ENCODE peak calls at places on chromosomes 7 and 10, in seven cellular contexts. Q is fibroblast of lung; L is CD8-positive, alpha-beta memory T cell; W is T-cell; A is C1 segment of cervical spinal cord; P is hepatocyte; C is breast epithelium. Z is an unnamed sample.

GRCh38 chr7:130768854-130769253 is 34.8 kb upstream of the KLF14 start:
- DNase-seq in W (no peak), L (no peak), C (no peak), P (no peak), A (no peak), Q (no peak), Z (no peak)

GRCh38 chr7:71976670-71977069 is 435.5 kb downstream of the CALN1 start:
- DNase-seq in L (no peak), C (no peak), A (no peak), Q (no peak), W (no peak), P (no peak), Z (no peak)

GRCh38 chr10:73900068-73900467 is 10.9 kb upstream of the PLAU start:
- DNase-seq in W (no peak), Q (no peak), L (no peak), C (no peak), P (no peak), A (no peak), Z (no peak)

GRCh38 chr7:74207586-74207985 is 2.2 kb upstream of the LAT2 start:
- DNase-seq in Q (no peak), L (no peak), W (no peak), P (no peak), C (no peak), A (no peak), Z (no peak)

GRCh38 chr10:29470355-29470705 is 164.4 kb downstream of the SVIL start:
- DNase-seq in Q (no peak), L (no peak), W (no peak), C (no peak), A (no peak), P (peak; percentile 44), Z (no peak)

GRCh38 chr10:90865400-90865799 is 6.4 kb upstream of the RPP30 start:
- DNase-seq in A (no peak), Q (peak; percentile 36), W (no peak), P (peak; percentile 21), C (no peak), L (no peak), Z (no peak)

GRCh38 chr10:129945031-129945430 is 19.0 kb downstream of the EBF3 start:
- DNase-seq in P (no peak), W (no peak), Q (no peak), L (no peak), C (no peak), A (no peak), Z (no peak)

GRCh38 chr10:52779541-52780390 is 7.2 kb upstream of the MBL2 start:
- DNase-seq in P (peak; percentile 87), Q (peak; percentile 30), L (no peak), W (no peak), A (peak; percentile 33), C (no peak), Z (peak; percentile 12)

GRCh38 chr10:101566333-101567164 is 21.5 kb downstream of the POLL start:
- DNase-seq in W (no peak), C (peak; percentile 45), L (no peak), P (no peak), A (no peak), Q (peak; percentile 31), Z (no peak)

GRCh38 chr7:112204072-112204775 is 2.0 kb downstream of the DOCK4 start:
- DNase-seq in L (no peak), A (peak; percentile 25), Q (no peak), P (no peak), C (no peak), W (no peak), Z (no peak)

Z was measured in NCI-H226.